ENCODE peak calls at places on chromosomes 3 and 15, in six cellular contexts. W is heart right ventricle; X is neuronal stem cell; N is SK-N-SH; P is CD8-positive, alpha-beta T cell; K is left lung. O is an unnamed sample.

GRCh38 chr3:45026038-45026437 is at the start of gene CLEC3B:
- DNase-seq in K (peak; percentile 46), P (no peak), W (peak; percentile 91), N (no peak), X (no peak), O (no peak)

GRCh38 chr15:44535509-44536297 is 1.2 kb upstream of the EIF3J start:
- DNase-seq in P (peak; percentile 26), X (no peak), W (peak; percentile 23), N (peak; percentile 35), K (peak; percentile 40), O (no peak)

GRCh38 chr15:66580643-66581042 is 14.8 kb upstream of the LCTL start:
- DNase-seq in X (no peak), N (no peak), W (peak; percentile 28), K (no peak), P (no peak), O (no peak)

GRCh38 chr3:103499132-103499885 is 1064.5 kb downstream of the ZPLD1 start:
- DNase-seq in W (no peak), K (no peak), N (no peak), X (no peak), P (no peak), O (peak; percentile 41)

GRCh38 chr15:83871808-83872559 is 218.1 kb downstream of the ADAMTSL3 start:
- DNase-seq in N (no peak), X (no peak), K (no peak), P (no peak), W (no peak), O (no peak)

GRCh38 chr3:59486468-59486964 is 436.7 kb upstream of the CFAP20DC start:
- DNase-seq in W (no peak), K (no peak), P (no peak), N (no peak), X (no peak), O (no peak)

GRCh38 chr15:40420793-40421192 is 15.2 kb downstream of the IVD start:
- DNase-seq in K (peak; percentile 81), P (no peak), N (no peak), W (no peak), X (no peak), O (no peak)

GRCh38 chr3:169674090-169674489 is 10.6 kb upstream of the MECOM start:
- DNase-seq in K (no peak), N (no peak), W (no peak), X (no peak), P (no peak), O (no peak)

GRCh38 chr15:76815421-76815820 is 89.7 kb downstream of the SCAPER start:
- DNase-seq in P (no peak), K (no peak), N (no peak), W (no peak), X (no peak), O (no peak)

GRCh38 chr3:58973796-58974195 is 76.0 kb downstream of the CFAP20DC start:
- DNase-seq in W (no peak), K (no peak), N (no peak), P (no peak), X (no peak), O (no peak)

GRCh38 chr15:84649706-84650105 is 4.4 kb downstream of the WDR73 start:
- DNase-seq in W (no peak), P (no peak), N (no peak), X (no peak), K (no peak), O (no peak)

GRCh38 chr15:100667405-100668320 is 65.3 kb downstream of the ASB7 start:
- DNase-seq in W (peak; percentile 30), X (no peak), N (peak; percentile 69), K (peak; percentile 71), P (no peak), O (peak; percentile 19)

GRCh38 chr3:52742418-52743041 is 28.2 kb downstream of the NEK4 start:
- DNase-seq in P (no peak), K (no peak), X (no peak), W (no peak), N (peak; percentile 41), O (no peak)

GRCh38 chr15:101162701-101163483 is 89.0 kb downstream of the CHSY1 start:
- DNase-seq in N (no peak), K (no peak), P (no peak), X (no peak), W (peak; percentile 85), O (no peak)

GRCh38 chr3:19596408-19596807 is 337.6 kb downstream of the EFHB start:
- DNase-seq in N (no peak), K (no peak), W (no peak), X (no peak), P (no peak), O (no peak)

GRCh38 chr3:146313411-146314111 is 62.7 kb upstream of the PLSCR4 start:
- DNase-seq in X (no peak), W (no peak), P (no peak), N (no peak), K (no peak), O (peak; percentile 64)

GRCh38 chr3:192331749-192332385 is 395.5 kb downstream of the FGF12 start:
- DNase-seq in K (no peak), X (no peak), N (no peak), P (no peak), W (no peak), O (no peak)

GRCh38 chr3:12870942-12871341 is 29.6 kb upstream of the RPL32 start:
- DNase-seq in X (no peak), K (no peak), N (no peak), P (peak; percentile 21), W (peak; percentile 43), O (no peak)

GRCh38 chr3:8645717-8646116 is 1.1 kb upstream of the SSUH2 start:
- DNase-seq in W (no peak), N (no peak), X (no peak), P (no peak), K (no peak), O (no peak)

GRCh38 chr15:71596672-71597071 is 213.7 kb upstream of the NR2E3 start:
- DNase-seq in K (peak; percentile 61), W (peak; percentile 68), N (no peak), X (no peak), P (no peak), O (no peak)

GRCh38 chr3:39962566-39962965 is 153.2 kb downstream of the MYRIP start:
- DNase-seq in N (no peak), K (no peak), P (no peak), X (no peak), W (peak; percentile 18), O (no peak)

GRCh38 chr3:29333520-29333919 is 52.6 kb downstream of the RBMS3 start:
- DNase-seq in N (no peak), K (no peak), W (no peak), P (no peak), X (no peak), O (no peak)

GRCh38 chr3:115072265-115073008 is 74.7 kb downstream of the ZBTB20 start:
- DNase-seq in N (no peak), K (no peak), W (no peak), X (no peak), P (no peak), O (peak; percentile 39)

GRCh38 chr3:65807225-65807624 is 231.5 kb downstream of the MAGI1 start:
- DNase-seq in P (no peak), N (no peak), K (no peak), W (no peak), X (no peak), O (no peak)

GRCh38 chr15:63010386-63010785 is 32.2 kb upstream of the TPM1 start:
- DNase-seq in P (no peak), N (no peak), X (no peak), K (no peak), W (no peak), O (no peak)

GRCh38 chr3:113534365-113534764 is 2.0 kb downstream of the SIDT1 start:
- DNase-seq in W (no peak), N (no peak), P (no peak), K (no peak), X (no peak), O (no peak)

GRCh38 chr3:194622621-194623360 is 10.4 kb downstream of the TMEM44 start:
- DNase-seq in W (no peak), N (no peak), P (no peak), X (no peak), K (no peak), O (no peak)

GRCh38 chr3:170760174-170760526 is 109.8 kb downstream of the RPL22L1 start:
- DNase-seq in W (no peak), P (no peak), N (no peak), X (no peak), K (no peak), O (no peak)
- H3K36me3 ChIP-seq in W (no peaks in the 10 kb centered on the region), P (no peaks in the 10 kb centered on the region), N (no peaks in the 10 kb centered on the region), X (no peaks in the 10 kb centered on the region), K (no peaks in the 10 kb centered on the region), O (no peaks in the 10 kb centered on the region)

DNA sequence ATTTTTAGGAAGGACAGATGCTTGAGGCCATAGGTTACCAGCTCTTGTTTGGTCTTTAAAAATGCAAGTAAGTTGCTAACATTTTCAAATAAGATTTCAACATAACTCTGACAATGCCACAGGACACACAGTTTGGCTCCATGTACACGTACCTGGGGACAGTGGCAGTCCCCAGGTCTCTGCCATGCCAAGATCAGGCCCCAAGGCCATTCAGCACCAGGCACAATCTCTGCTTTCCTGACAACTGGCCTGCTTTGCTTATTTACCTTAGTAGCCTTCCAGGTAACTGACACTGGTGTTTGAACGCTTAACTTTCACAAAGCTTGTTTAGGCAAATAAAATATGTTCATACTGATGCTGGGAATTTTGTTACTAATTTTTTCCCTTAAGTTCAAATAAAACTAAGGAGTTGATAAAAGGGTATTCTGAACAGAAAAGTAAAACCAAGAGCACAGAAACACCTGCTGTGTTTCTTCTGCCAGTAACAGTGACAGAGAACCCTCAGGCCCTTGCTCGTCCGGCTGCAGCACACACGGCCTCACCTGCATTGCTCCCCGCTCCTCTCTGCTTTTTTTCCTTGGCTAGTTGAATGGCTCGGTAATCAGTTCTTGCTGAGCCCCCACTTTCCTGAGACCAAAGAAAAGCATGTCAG is 16.5 kb downstream of the ZXDC start:
- DNase-seq in K (no peak), N (no peak), X (no peak), W (no peak), P (no peak), O (no peak)
- H3K36me3 ChIP-seq in K (peaks cover 5% of the 10 kb centered on the region), N (peaks cover 85% of the 10 kb centered on the region), X (peaks cover 87% of the 10 kb centered on the region), W (peaks cover 56% of the 10 kb centered on the region), P (peaks cover 62% of the 10 kb centered on the region), O (peaks cover 35% of the 10 kb centered on the region)

DNA sequence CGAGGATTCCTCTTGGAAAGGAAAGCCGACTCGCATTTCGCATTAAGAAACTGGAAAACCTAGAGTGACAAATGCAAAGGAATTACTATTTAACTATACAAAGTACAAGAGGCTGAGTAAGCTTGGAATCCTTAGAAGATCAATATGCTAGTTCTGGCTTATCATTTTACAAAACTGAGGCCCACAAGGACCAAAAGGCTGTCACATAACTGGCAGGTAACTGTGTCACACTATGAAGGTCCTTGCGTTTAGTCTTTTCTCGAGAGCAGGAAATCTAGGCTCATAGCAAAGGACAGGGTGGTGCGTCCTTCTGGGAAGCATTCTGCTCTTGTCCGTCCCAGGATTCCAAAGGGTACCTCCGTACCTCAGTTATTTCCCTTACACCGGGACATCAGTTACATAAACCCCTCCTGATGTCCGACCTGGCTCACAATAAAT is 629 bp downstream of the RPL24 start:
- DNase-seq in W (no peak), X (no peak), K (no peak), P (no peak), N (no peak), O (no peak)
- H3K36me3 ChIP-seq in W (peaks cover 47% of the 10 kb centered on the region), X (peaks cover 52% of the 10 kb centered on the region), K (no peaks in the 10 kb centered on the region), P (peaks cover 24% of the 10 kb centered on the region), N (peaks cover 37% of the 10 kb centered on the region), O (peaks cover 6% of the 10 kb centered on the region)

DNA sequence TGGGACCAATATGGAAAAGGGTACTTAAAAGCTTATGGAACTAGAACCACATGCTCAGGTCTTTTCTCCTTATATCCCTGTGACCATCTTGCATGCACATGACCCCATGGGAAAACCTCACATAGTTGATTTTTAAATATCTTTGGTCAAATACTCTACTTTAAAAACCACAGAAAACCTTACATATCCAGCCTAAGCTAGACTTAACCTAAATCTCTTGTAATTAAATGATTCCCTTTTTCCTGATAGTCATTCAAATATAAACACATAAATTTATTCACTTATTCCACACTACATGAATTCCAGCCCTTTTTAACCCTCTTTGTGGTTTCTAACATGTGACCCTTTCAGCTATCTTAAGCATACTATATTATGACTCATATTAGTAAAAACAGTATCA is 46.8 kb downstream of the DNAJC13 start:
- DNase-seq in P (no peak), W (no peak), X (no peak), K (no peak), N (no peak), O (no peak)
- H3K36me3 ChIP-seq in P (peaks cover 29% of the 10 kb centered on the region), W (peaks cover 30% of the 10 kb centered on the region), X (peaks cover 99% of the 10 kb centered on the region), K (no peaks in the 10 kb centered on the region), N (peaks cover 79% of the 10 kb centered on the region), O (peaks cover under 1% of the 10 kb centered on the region)

O was measured in BJ.